ENCODE peak calls at places on chromosomes 11 and 22, in four cellular contexts. One of them, this sample, is unnamed.

GRCh38 chr22:35023692-35024363 is 42.1 kb upstream of the ISX start:
- DNase-seq in cardiac fibroblast: peak
- DNase-seq in stimulated activated naive CD4-positive, alpha-beta T cell treated with Interleukin-2 at 50 U/mL for 16 hours: peak
- DNase-seq in GM19239: peak
- DNase-seq in this sample: no peak

GRCh38 chr11:33767624-33768023 is 6.7 kb downstream of the FBXO3 start:
- DNase-seq in cardiac fibroblast: no peak
- DNase-seq in stimulated activated naive CD4-positive, alpha-beta T cell treated with Interleukin-2 at 50 U/mL for 16 hours: no peak
- DNase-seq in GM19239: no peak
- DNase-seq in this sample: no peak

GRCh38 chr11:9569588-9570164 is 3.8 kb upstream of the WEE1 start:
- DNase-seq in cardiac fibroblast: no peak
- DNase-seq in stimulated activated naive CD4-positive, alpha-beta T cell treated with Interleukin-2 at 50 U/mL for 16 hours: no peak
- DNase-seq in GM19239: no peak
- DNase-seq in this sample: no peak

GRCh38 chr11:111441443-111441842 is 62.4 kb upstream of the POU2AF1 start:
- DNase-seq in cardiac fibroblast: no peak
- DNase-seq in stimulated activated naive CD4-positive, alpha-beta T cell treated with Interleukin-2 at 50 U/mL for 16 hours: no peak
- DNase-seq in GM19239: no peak
- DNase-seq in this sample: peak

GRCh38 chr11:120231963-120232362 is 8.0 kb upstream of the POU2F3 start:
- DNase-seq in cardiac fibroblast: no peak
- DNase-seq in stimulated activated naive CD4-positive, alpha-beta T cell treated with Interleukin-2 at 50 U/mL for 16 hours: no peak
- DNase-seq in GM19239: no peak
- DNase-seq in this sample: peak

GRCh38 chr22:27628891-27629631 is 172.5 kb downstream of the MN1 start:
- DNase-seq in cardiac fibroblast: no peak
- DNase-seq in stimulated activated naive CD4-positive, alpha-beta T cell treated with Interleukin-2 at 50 U/mL for 16 hours: no peak
- DNase-seq in GM19239: no peak
- DNase-seq in this sample: no peak

GRCh38 chr11:86488553-86488952 is 113.9 kb downstream of the CCDC81 start:
- DNase-seq in cardiac fibroblast: no peak
- DNase-seq in stimulated activated naive CD4-positive, alpha-beta T cell treated with Interleukin-2 at 50 U/mL for 16 hours: no peak
- DNase-seq in GM19239: no peak
- DNase-seq in this sample: no peak

GRCh38 chr11:122721201-122721963 is 65.9 kb downstream of the UBASH3B start:
- DNase-seq in cardiac fibroblast: no peak
- DNase-seq in stimulated activated naive CD4-positive, alpha-beta T cell treated with Interleukin-2 at 50 U/mL for 16 hours: no peak
- DNase-seq in GM19239: no peak
- DNase-seq in this sample: no peak

GRCh38 chr11:18243783-18244362 is 4.6 kb downstream of the SAA2 start:
- DNase-seq in cardiac fibroblast: peak
- DNase-seq in stimulated activated naive CD4-positive, alpha-beta T cell treated with Interleukin-2 at 50 U/mL for 16 hours: peak
- DNase-seq in GM19239: no peak
- DNase-seq in this sample: peak

GRCh38 chr11:112655386-112655785 is 305.8 kb upstream of the NCAM1 start:
- DNase-seq in cardiac fibroblast: peak
- DNase-seq in stimulated activated naive CD4-positive, alpha-beta T cell treated with Interleukin-2 at 50 U/mL for 16 hours: no peak
- DNase-seq in GM19239: no peak
- DNase-seq in this sample: peak

GRCh38 chr22:39898997-39899396 is 1.9 kb upstream of the GRAP2 start:
- DNase-seq in cardiac fibroblast: no peak
- DNase-seq in stimulated activated naive CD4-positive, alpha-beta T cell treated with Interleukin-2 at 50 U/mL for 16 hours: no peak
- DNase-seq in GM19239: peak
- DNase-seq in this sample: no peak

GRCh38 chr11:75482931-75483469 is 42.7 kb downstream of the GDPD5 start:
- DNase-seq in cardiac fibroblast: no peak
- DNase-seq in stimulated activated naive CD4-positive, alpha-beta T cell treated with Interleukin-2 at 50 U/mL for 16 hours: no peak
- DNase-seq in GM19239: no peak
- DNase-seq in this sample: no peak

GRCh38 chr22:19708323-19709011 is 5.8 kb upstream of the SEPTIN5 start:
- DNase-seq in cardiac fibroblast: no peak
- DNase-seq in stimulated activated naive CD4-positive, alpha-beta T cell treated with Interleukin-2 at 50 U/mL for 16 hours: no peak
- DNase-seq in GM19239: no peak
- DNase-seq in this sample: no peak

GRCh38 chr11:126132319-126132718 is 69.7 kb upstream of the CDON start:
- DNase-seq in cardiac fibroblast: peak
- DNase-seq in stimulated activated naive CD4-positive, alpha-beta T cell treated with Interleukin-2 at 50 U/mL for 16 hours: no peak
- DNase-seq in GM19239: no peak
- DNase-seq in this sample: peak

GRCh38 chr22:30277547-30278344 is 11.1 kb upstream of the OSM start:
- DNase-seq in cardiac fibroblast: peak
- DNase-seq in stimulated activated naive CD4-positive, alpha-beta T cell treated with Interleukin-2 at 50 U/mL for 16 hours: no peak
- DNase-seq in GM19239: no peak
- DNase-seq in this sample: peak

GRCh38 chr22:29073618-29074275 is 912 bp downstream of the KREMEN1 start:
- DNase-seq in cardiac fibroblast: peak
- DNase-seq in stimulated activated naive CD4-positive, alpha-beta T cell treated with Interleukin-2 at 50 U/mL for 16 hours: no peak
- DNase-seq in GM19239: no peak
- DNase-seq in this sample: no peak

GRCh38 chr11:23336961-23337360 is 476.7 kb upstream of the CCDC179 start:
- DNase-seq in cardiac fibroblast: no peak
- DNase-seq in stimulated activated naive CD4-positive, alpha-beta T cell treated with Interleukin-2 at 50 U/mL for 16 hours: no peak
- DNase-seq in GM19239: no peak
- DNase-seq in this sample: peak

GRCh38 chr11:113014731-113015455 is 53.7 kb downstream of the NCAM1 start:
- DNase-seq in cardiac fibroblast: peak
- DNase-seq in stimulated activated naive CD4-positive, alpha-beta T cell treated with Interleukin-2 at 50 U/mL for 16 hours: no peak
- DNase-seq in GM19239: no peak
- DNase-seq in this sample: no peak

GRCh38 chr11:128757886-128758612 is 64.2 kb downstream of the FLI1 start:
- DNase-seq in cardiac fibroblast: no peak
- DNase-seq in stimulated activated naive CD4-positive, alpha-beta T cell treated with Interleukin-2 at 50 U/mL for 16 hours: peak
- DNase-seq in GM19239: peak
- DNase-seq in this sample: no peak

GRCh38 chr11:3854977-3855807 is at the start of gene STIM1:
- DNase-seq in cardiac fibroblast: peak
- DNase-seq in stimulated activated naive CD4-positive, alpha-beta T cell treated with Interleukin-2 at 50 U/mL for 16 hours: peak
- DNase-seq in GM19239: peak
- DNase-seq in this sample: peak

GRCh38 chr11:128354476-128354875 is 232.9 kb downstream of the ETS1 start:
- DNase-seq in cardiac fibroblast: peak
- DNase-seq in stimulated activated naive CD4-positive, alpha-beta T cell treated with Interleukin-2 at 50 U/mL for 16 hours: no peak
- DNase-seq in GM19239: no peak
- DNase-seq in this sample: no peak

GRCh38 chr22:17213976-17214375 is 5.3 kb downstream of the ADA2 start:
- DNase-seq in cardiac fibroblast: peak
- DNase-seq in stimulated activated naive CD4-positive, alpha-beta T cell treated with Interleukin-2 at 50 U/mL for 16 hours: peak
- DNase-seq in GM19239: no peak
- DNase-seq in this sample: no peak

GRCh38 chr11:134369656-134370525 is 38.1 kb downstream of the GLB1L2 start:
- DNase-seq in cardiac fibroblast: no peak
- DNase-seq in stimulated activated naive CD4-positive, alpha-beta T cell treated with Interleukin-2 at 50 U/mL for 16 hours: no peak
- DNase-seq in GM19239: no peak
- DNase-seq in this sample: no peak

GRCh38 chr11:10375280-10376048 is 70.6 kb downstream of the ADM start:
- DNase-seq in cardiac fibroblast: peak
- DNase-seq in stimulated activated naive CD4-positive, alpha-beta T cell treated with Interleukin-2 at 50 U/mL for 16 hours: no peak
- DNase-seq in GM19239: no peak
- DNase-seq in this sample: peak

GRCh38 chr22:28072066-28072465 is 153.0 kb upstream of the PITPNB start:
- DNase-seq in cardiac fibroblast: no peak
- DNase-seq in stimulated activated naive CD4-positive, alpha-beta T cell treated with Interleukin-2 at 50 U/mL for 16 hours: no peak
- DNase-seq in GM19239: no peak
- DNase-seq in this sample: no peak

GRCh38 chr11:3164540-3165151 is 464 bp downstream of the OSBPL5 start:
- DNase-seq in cardiac fibroblast: no peak
- DNase-seq in stimulated activated naive CD4-positive, alpha-beta T cell treated with Interleukin-2 at 50 U/mL for 16 hours: no peak
- DNase-seq in GM19239: no peak
- DNase-seq in this sample: no peak

GRCh38 chr11:123409456-123409801 is 20.6 kb upstream of the GRAMD1B start:
- DNase-seq in cardiac fibroblast: no peak
- DNase-seq in stimulated activated naive CD4-positive, alpha-beta T cell treated with Interleukin-2 at 50 U/mL for 16 hours: no peak
- DNase-seq in GM19239: no peak
- DNase-seq in this sample: no peak

GRCh38 chr11:92531051-92531747 is 306.6 kb downstream of the FAT3 start:
- DNase-seq in cardiac fibroblast: no peak
- DNase-seq in stimulated activated naive CD4-positive, alpha-beta T cell treated with Interleukin-2 at 50 U/mL for 16 hours: no peak
- DNase-seq in GM19239: no peak
- DNase-seq in this sample: no peak

GRCh38 chr11:61910473-61911123 is 6.8 kb downstream of the RAB3IL1 start:
- DNase-seq in cardiac fibroblast: no peak
- DNase-seq in stimulated activated naive CD4-positive, alpha-beta T cell treated with Interleukin-2 at 50 U/mL for 16 hours: no peak
- DNase-seq in GM19239: no peak
- DNase-seq in this sample: no peak

This sample was measured in HFFc6.